ENCODE peak calls at places on chromosomes 11 and 22, in six cellular contexts. Q is mammary epithelial cell; P is CD8-positive, alpha-beta T cell; Z is colonic mucosa; N is sigmoid colon; X is HepG2. H is an unnamed sample. For H3K4me1, the result is how much of the 10 kb centered on the place peaks cover.

GRCh38 chr11:103294516-103294915 is 185.3 kb downstream of the DYNC2H1 start:
- DNase-seq in Q (peak), P (no peak), Z (no peak), N (no peak), X (no peak), H (peak)

GRCh38 chr11:112267188-112267591 is 6.5 kb upstream of the PLET1 start:
- DNase-seq in Q (no peak), P (no peak), Z (no peak), N (no peak), X (peak), H (no peak)

GRCh38 chr22:19503367-19503766 is 20.8 kb downstream of the CLDN5 start:
- DNase-seq in Q (no peak), P (no peak), Z (no peak), N (no peak), X (no peak), H (no peak)

GRCh38 chr11:56314844-56315243 is at the start of gene OR8K3:
- DNase-seq in Q (no peak), P (no peak), Z (no peak), N (no peak), X (no peak), H (no peak)

GRCh38 chr22:24427500-24428164 is at the start of gene ADORA2A:
- DNase-seq in Q (no peak), P (peak), Z (peak), N (no peak), X (no peak), H (no peak)

GRCh38 chr11:72759468-72759867 is 7.3 kb upstream of the ARAP1 start:
- DNase-seq in Q (no peak), P (no peak), Z (no peak), N (no peak), X (no peak), H (no peak)

GRCh38 chr11:132131051-132131450 is 760.6 kb downstream of the NTM start:
- DNase-seq in Q (no peak), P (no peak), Z (no peak), N (no peak), X (no peak), H (peak)

GRCh38 chr11:87878373-87878779 is 296.9 kb downstream of the RAB38 start:
- DNase-seq in Q (peak), P (no peak), Z (peak), N (no peak), X (peak), H (peak)

GRCh38 chr11:29119691-29120328 is 897.0 kb downstream of the KCNA4 start:
- DNase-seq in Q (peak), P (no peak), Z (no peak), N (no peak), X (no peak), H (peak)

GRCh38 chr22:50200333-50201190 is at the start of gene SELENOO:
- DNase-seq in Q (peak), P (peak), Z (peak), N (peak), X (peak), H (peak)

GRCh38 chr11:67631853-67632174 is 2.1 kb upstream of the NUDT8 start:
- DNase-seq in Q (no peak), P (no peak), Z (no peak), N (no peak), X (no peak), H (no peak)

GRCh38 chr22:36191106-36191836 is 10.3 kb downstream of the APOL4 start:
- DNase-seq in Q (no peak), P (no peak), Z (peak), N (peak), X (no peak), H (no peak)

GRCh38 chr11:124872741-124873140 is 7.5 kb downstream of the ROBO3 start:
- DNase-seq in Q (no peak), P (no peak), Z (no peak), N (peak), X (no peak), H (no peak)

GRCh38 chr22:46233231-46233630 is 16.9 kb downstream of the CDPF1 start:
- DNase-seq in Q (peak), P (no peak), Z (no peak), N (peak), X (no peak), H (no peak)

GRCh38 chr11:40295466-40295865 is 1164.0 kb downstream of the LRRC4C start:
- DNase-seq in Q (no peak), P (no peak), Z (no peak), N (no peak), X (no peak), H (peak)

GRCh38 chr11:110750100-110750499 is 37.9 kb upstream of the ARHGAP20 start:
- DNase-seq in Q (no peak), P (no peak), Z (no peak), N (no peak), X (no peak), H (no peak)

GRCh38 chr11:85844439-85845051 is 10.6 kb upstream of the CCDC83 start:
- DNase-seq in Q (peak), P (no peak), Z (no peak), N (no peak), X (no peak), H (peak)

GRCh38 chr11:128708660-128709059 is 14.8 kb downstream of the FLI1 start:
- DNase-seq in Q (no peak), P (no peak), Z (no peak), N (no peak), X (no peak), H (no peak)

GRCh38 chr11:121383726-121384125 is 68.4 kb upstream of the SORL1 start:
- DNase-seq in Q (no peak), P (no peak), Z (no peak), N (no peak), X (no peak), H (no peak)

GRCh38 chr11:2089536-2090165 is 49.5 kb downstream of the IGF2 start:
- DNase-seq in Q (peak), P (no peak), Z (no peak), N (peak), X (peak), H (no peak)

GRCh38 chr11:87260811-87261210 is 223.1 kb downstream of the TMEM135 start:
- DNase-seq in Q (no peak), P (no peak), Z (no peak), N (no peak), X (no peak), H (no peak)

GRCh38 chr11:10894666-10895065 is 36.8 kb upstream of the ZBED5 start:
- DNase-seq in Q (no peak), P (no peak), Z (no peak), N (no peak), X (no peak), H (no peak)

GRCh38 chr22:34847072-34847471 is 218.9 kb upstream of the ISX start:
- DNase-seq in Q (peak), P (no peak), Z (no peak), N (no peak), X (no peak), H (no peak)

GRCh38 chr11:109619498-109619897 is 197.5 kb downstream of the C11orf87 start:
- DNase-seq in Q (peak), P (no peak), Z (no peak), N (no peak), X (no peak), H (peak)

GRCh38 chr11:15071556-15072255 is 1.7 kb upstream of the CALCB start:
- DNase-seq in Q (no peak), P (no peak), Z (no peak), N (no peak), X (no peak), H (no peak)

GRCh38 chr11:68402355-68403031 is 58.1 kb upstream of the PPP6R3 start:
- DNase-seq in Q (no peak), P (no peak), Z (no peak), N (no peak), X (no peak), H (no peak)

GRCh38 chr11:8826901-8827560 is 84.0 kb upstream of the AKIP1 start:
- DNase-seq in Q (no peak), P (no peak), Z (no peak), N (peak), X (no peak), H (no peak)

GRCh38 chr11:61145228-61146005 is 15.8 kb downstream of the VPS37C start:
- DNase-seq in Q (no peak), P (no peak), Z (no peak), N (peak), X (no peak), H (no peak)

GRCh38 chr22:42805998-42806481 is 51.0 kb downstream of the ARFGAP3 start:
- DNase-seq in Q (no peak), P (no peak), Z (no peak), N (no peak), X (no peak), H (no peak)

GRCh38 chr22:22941831-22942510 is 54.4 kb downstream of the IGLL5 start:
- DNase-seq in Q (no peak), P (peak), Z (peak), N (no peak), X (no peak), H (no peak)

GRCh38 chr22:43100223-43100622 is 10.3 kb upstream of the BIK start:
- DNase-seq in Q (peak), P (no peak), Z (no peak), N (no peak), X (peak), H (peak)

GRCh38 chr11:117458275-117459120 is 130.8 kb downstream of the CEP164 start:
- DNase-seq in Q (peak), P (no peak), Z (no peak), N (no peak), X (no peak), H (peak)

GRCh38 chr11:45737056-45737455 is 67.9 kb upstream of the SLC35C1 start:
- DNase-seq in Q (peak), P (no peak), Z (no peak), N (no peak), X (no peak), H (peak)

GRCh38 chr11:75406338-75406777 is 7.0 kb downstream of the RPS3 start:
- DNase-seq in Q (peak), P (no peak), Z (no peak), N (no peak), X (no peak), H (no peak)
- H3K27ac ChIP-seq in Q (no peak), P (no peak), Z (no peak), N (no peak), X (no peak), H (no peak)

GRCh38 chr22:38284042-38284402 is 11.2 kb upstream of the TMEM184B start:
- DNase-seq in Q (no peak), P (no peak), Z (no peak), N (peak), X (peak), H (no peak)
- TF ChIP-seq CTCF in Q (no peak), P (no peak), Z (no peak), N (no peak), X (no peak), H (no peak)

DNA sequence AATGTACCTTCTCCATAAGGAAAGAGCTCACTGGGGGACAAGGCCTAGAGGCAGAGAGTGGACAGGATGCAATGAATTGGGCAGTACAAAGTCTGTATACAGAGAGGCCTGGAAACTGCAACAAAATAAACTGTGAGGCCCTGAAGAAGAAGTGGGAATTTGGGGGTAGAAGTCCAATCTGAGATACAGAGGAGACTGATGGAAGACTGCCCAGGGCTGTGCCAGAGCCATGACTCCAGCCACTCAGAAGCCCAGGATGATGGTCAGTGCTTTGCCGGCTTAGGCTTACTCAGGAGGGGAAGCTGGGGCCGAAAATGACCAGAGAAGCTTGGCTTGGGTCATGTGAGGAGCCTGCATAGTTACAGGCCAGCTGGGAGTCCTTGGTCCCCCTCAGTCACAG is 5.7 kb downstream of the SAA4 start:
- DNase-seq in Q (no peak), P (no peak), Z (no peak), N (no peak), X (peak), H (no peak)
- H3K4me1 ChIP-seq in Q (under half), P (under half), Z (under half), N (under half), X (half or more), H (under half)

GRCh38 chr11:105609832-105610781 is at the start of gene GRIA4:
- DNase-seq in Q (no peak), P (no peak), Z (peak), N (peak), X (no peak), H (no peak)
- H3K27ac ChIP-seq in Q (no peak), P (no peak), Z (no peak), N (no peak), X (no peak), H (no peak)

GRCh38 chr11:13487661-13488030 is 8.2 kb downstream of the PTH start:
- DNase-seq in Q (no peak), P (peak), Z (peak), N (no peak), X (peak), H (peak)
- TF ChIP-seq CTCF in Q (peak), P (no peak), Z (peak), N (peak), X (peak), H (peak)

GRCh38 chr22:29631725-29632124 is 28.3 kb downstream of the NF2 start:
- DNase-seq in Q (no peak), P (no peak), Z (no peak), N (no peak), X (no peak), H (no peak)
- H3K4me1 ChIP-seq in Q (under half), P (under half), Z (under half), N (under half), X (under half), H (under half)

DNA sequence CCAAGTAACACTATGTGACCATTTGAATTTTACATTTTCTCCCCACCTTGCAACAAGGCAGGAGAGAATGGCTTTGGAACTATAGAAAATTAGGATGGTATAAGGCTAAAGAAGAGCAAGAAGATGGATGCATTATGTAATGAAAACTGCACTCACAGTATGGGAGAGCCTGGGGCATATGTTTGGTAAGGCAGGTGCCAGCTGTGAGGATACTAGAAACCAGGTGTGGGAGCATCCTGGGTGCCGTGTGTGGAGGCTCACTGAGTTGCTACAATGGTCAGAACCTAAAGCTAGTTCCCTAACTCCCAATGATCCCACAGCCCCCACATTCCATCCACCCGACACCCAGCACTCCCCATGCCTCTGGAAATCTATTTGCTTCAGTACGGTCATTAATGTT is 42.9 kb downstream of the UBASH3B start:
- DNase-seq in Q (no peak), P (no peak), Z (no peak), N (no peak), X (no peak), H (no peak)
- H3K27ac ChIP-seq in Q (no peak), P (peak), Z (no peak), N (no peak), X (no peak), H (no peak)

GRCh38 chr22:27794244-27794643 is 7.3 kb downstream of the MN1 start:
- DNase-seq in Q (no peak), P (no peak), Z (no peak), N (no peak), X (no peak), H (no peak)
- TF ChIP-seq CTCF in Q (no peak), P (no peak), Z (no peak), N (no peak), X (no peak), H (no peak)

H was measured in foreskin keratinocyte.